ENCODE peak calls at places on chromosomes 5 and 9, in five cellular contexts. One of them, this sample, is unnamed.

GRCh38 chr5:62112689-62113220 is 193.3 kb upstream of the KIF2A start:
- DNase-seq in HepG2: no peak
- DNase-seq in GM12878: no peak
- DNase-seq in GM23338: no peak
- DNase-seq in K562: no peak
- DNase-seq in this sample: no peak

GRCh38 chr9:135228983-135229625 is 141.6 kb downstream of the OLFM1 start:
- DNase-seq in GM12878: no peak
- DNase-seq in HepG2: no peak
- DNase-seq in K562: no peak
- DNase-seq in GM23338: no peak
- DNase-seq in this sample: no peak

GRCh38 chr5:79685621-79686020 is 4.0 kb upstream of the CMYA5 start:
- DNase-seq in GM23338: no peak
- DNase-seq in GM12878: no peak
- DNase-seq in K562: no peak
- DNase-seq in HepG2: no peak
- DNase-seq in this sample: no peak

GRCh38 chr5:36457511-36458260 is 148.7 kb upstream of the SLC1A3 start:
- DNase-seq in GM12878: no peak
- DNase-seq in K562: no peak
- DNase-seq in GM23338: peak; percentile 30
- DNase-seq in HepG2: no peak
- DNase-seq in this sample: no peak

GRCh38 chr5:110055301-110055700 is 365.6 kb downstream of the MAN2A1 start:
- DNase-seq in K562: no peak
- DNase-seq in GM12878: no peak
- DNase-seq in HepG2: no peak
- DNase-seq in GM23338: no peak
- DNase-seq in this sample: no peak

GRCh38 chr5:15521349-15521937 is 21.5 kb downstream of the FBXL7 start:
- DNase-seq in GM12878: no peak
- DNase-seq in K562: no peak
- DNase-seq in GM23338: no peak
- DNase-seq in HepG2: no peak
- DNase-seq in this sample: no peak

GRCh38 chr9:72907421-72907820 is 45.4 kb downstream of the ALDH1A1 start:
- DNase-seq in GM12878: no peak
- DNase-seq in GM23338: no peak
- DNase-seq in K562: no peak
- DNase-seq in HepG2: no peak
- DNase-seq in this sample: no peak

GRCh38 chr9:81687521-81688261 is 1.7 kb downstream of the TLE1 start:
- DNase-seq in HepG2: peak; percentile 40
- DNase-seq in GM12878: no peak
- DNase-seq in K562: no peak
- DNase-seq in GM23338: peak; percentile 86
- DNase-seq in this sample: peak; percentile 24

GRCh38 chr5:126354857-126355731 is 68.1 kb upstream of the GRAMD2B start:
- DNase-seq in HepG2: no peak
- DNase-seq in GM23338: no peak
- DNase-seq in GM12878: no peak
- DNase-seq in K562: no peak
- DNase-seq in this sample: no peak

DNA sequence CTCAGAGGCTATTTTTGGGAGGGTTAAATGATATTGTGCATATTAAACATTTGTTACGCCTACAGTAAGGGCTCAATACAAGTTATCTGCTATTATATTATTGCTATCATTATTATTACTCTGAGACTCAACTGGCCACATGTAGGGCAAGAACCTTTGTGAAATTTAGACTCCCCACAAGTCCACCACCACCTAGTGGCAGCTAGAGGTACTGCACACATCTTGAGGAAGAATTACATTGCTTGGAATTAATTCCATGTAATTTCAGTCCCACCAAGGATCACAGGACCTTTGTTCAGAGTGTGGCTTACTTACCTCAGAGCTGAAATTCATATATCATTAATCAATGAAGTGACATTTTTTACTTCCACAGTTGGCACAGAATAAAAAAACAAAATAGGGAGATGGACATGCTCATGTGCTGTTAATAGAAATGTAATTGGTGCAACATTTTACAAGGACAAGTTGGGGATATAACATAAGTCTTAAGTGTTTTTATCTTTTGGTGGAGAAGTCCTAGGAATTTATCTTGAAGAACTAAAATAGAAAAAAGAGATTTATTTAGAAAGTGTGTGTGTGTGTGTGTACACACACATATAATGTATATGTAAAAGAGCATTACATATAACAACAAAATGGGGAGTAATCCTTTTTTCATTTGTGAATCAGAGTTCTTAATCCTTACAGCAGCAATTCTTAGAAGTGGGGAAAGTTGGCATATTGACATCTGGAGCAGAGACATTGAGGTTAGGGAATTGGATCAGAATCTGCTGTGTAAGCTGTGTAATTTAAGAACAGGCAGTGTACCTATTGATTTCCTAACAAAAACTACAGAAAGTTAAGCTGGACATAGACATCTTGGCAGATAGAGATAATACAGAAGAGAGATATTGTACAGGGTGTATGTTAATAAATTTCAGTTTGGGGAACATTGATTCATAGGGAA is 11.2 kb downstream of the MSANTD3 start:
- DNase-seq in GM23338: peak; percentile 90
- DNase-seq in GM12878: no peak
- DNase-seq in K562: peak; percentile 58
- DNase-seq in HepG2: peak; percentile 70
- DNase-seq in this sample: peak; percentile 81
- TF ChIP-seq JUNB in GM23338: no peak
- TF ChIP-seq JUNB in GM12878: no peak
- TF ChIP-seq JUNB in K562: no peak
- TF ChIP-seq JUNB in HepG2: no peak
- TF ChIP-seq JUNB in this sample: no peak

GRCh38 chr5:53819482-53819881 is 259.0 kb downstream of the NDUFS4 start:
- DNase-seq in HepG2: no peak
- DNase-seq in GM12878: no peak
- DNase-seq in K562: peak; percentile 50
- DNase-seq in GM23338: no peak
- DNase-seq in this sample: no peak

GRCh38 chr5:53814819-53815218 is 254.4 kb downstream of the NDUFS4 start:
- DNase-seq in K562: no peak
- DNase-seq in HepG2: no peak
- DNase-seq in GM23338: no peak
- DNase-seq in GM12878: no peak
- DNase-seq in this sample: no peak

GRCh38 chr5:53815471-53815870 is 255.0 kb downstream of the NDUFS4 start:
- DNase-seq in K562: no peak
- DNase-seq in GM23338: peak; percentile 47
- DNase-seq in GM12878: no peak
- DNase-seq in HepG2: no peak
- DNase-seq in this sample: no peak

GRCh38 chr5:53820119-53820801 is 259.8 kb downstream of the NDUFS4 start:
- DNase-seq in GM12878: peak; percentile 60
- DNase-seq in GM23338: no peak
- DNase-seq in K562: no peak
- DNase-seq in HepG2: no peak
- DNase-seq in this sample: no peak

DNA sequence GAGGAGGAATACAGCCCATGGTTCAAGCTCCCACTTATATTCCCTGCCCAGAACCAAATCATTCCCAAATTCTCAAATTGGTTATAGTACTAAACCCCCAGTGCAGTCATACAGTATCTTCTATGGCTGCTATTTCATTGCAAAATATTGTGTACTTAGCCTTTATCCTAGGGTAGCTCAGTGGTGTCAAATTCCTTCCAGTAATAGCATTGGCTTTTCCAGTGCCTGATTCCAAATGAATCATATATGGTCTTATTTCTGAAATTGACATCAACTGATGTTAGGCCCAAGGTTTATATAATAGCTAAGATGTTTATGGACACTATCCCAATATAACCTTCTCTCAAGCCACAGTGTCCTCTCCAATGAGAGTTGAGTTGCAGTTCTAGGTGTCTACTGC is 256.7 kb downstream of the NDUFS4 start:
- DNase-seq in GM12878: no peak
- DNase-seq in HepG2: no peak
- DNase-seq in K562: no peak
- DNase-seq in GM23338: no peak
- DNase-seq in this sample: no peak
- TF ChIP-seq JUNB in GM12878: no peak
- TF ChIP-seq JUNB in HepG2: no peak
- TF ChIP-seq JUNB in K562: no peak
- TF ChIP-seq JUNB in GM23338: no peak
- TF ChIP-seq JUNB in this sample: no peak

GRCh38 chr5:154331924-154332323 is 113.9 kb upstream of the SAP30L start:
- DNase-seq in HepG2: no peak
- DNase-seq in K562: no peak
- DNase-seq in GM12878: no peak
- DNase-seq in GM23338: no peak
- DNase-seq in this sample: no peak
- TF ChIP-seq JUNB in HepG2: no peak
- TF ChIP-seq JUNB in K562: no peak
- TF ChIP-seq JUNB in GM12878: no peak
- TF ChIP-seq JUNB in GM23338: no peak
- TF ChIP-seq JUNB in this sample: no peak

GRCh38 chr9:17319822-17320221 is 185.0 kb downstream of the CNTLN start:
- DNase-seq in K562: no peak
- DNase-seq in GM12878: no peak
- DNase-seq in HepG2: no peak
- DNase-seq in GM23338: no peak
- DNase-seq in this sample: no peak

GRCh38 chr9:17318821-17319320 is 184.0 kb downstream of the CNTLN start:
- DNase-seq in HepG2: no peak
- DNase-seq in GM12878: no peak
- DNase-seq in K562: no peak
- DNase-seq in GM23338: no peak
- DNase-seq in this sample: no peak

DNA sequence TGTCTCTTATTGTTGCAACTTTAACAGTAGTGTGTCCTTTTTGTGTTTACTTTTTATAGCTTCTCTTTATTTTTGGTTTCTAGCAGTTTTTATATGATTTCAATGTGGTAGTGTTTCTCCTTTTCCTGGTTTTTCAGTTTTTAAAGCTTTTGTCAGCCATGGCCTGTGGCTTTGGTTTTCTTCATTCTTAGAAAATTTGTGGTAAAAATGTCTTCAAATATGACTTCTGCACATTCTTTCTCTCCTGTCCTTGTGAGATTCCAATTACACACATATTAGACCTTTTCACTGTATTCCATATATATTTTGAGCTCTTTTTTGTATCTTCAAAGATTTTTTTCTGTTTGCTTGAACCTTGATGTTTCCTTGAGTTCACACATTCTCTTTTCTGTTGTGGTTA is 180.5 kb downstream of the CNTLN start:
- DNase-seq in K562: no peak
- DNase-seq in HepG2: no peak
- DNase-seq in GM12878: no peak
- DNase-seq in GM23338: no peak
- DNase-seq in this sample: no peak
- TF ChIP-seq JUNB in K562: no peak
- TF ChIP-seq JUNB in HepG2: no peak
- TF ChIP-seq JUNB in GM12878: no peak
- TF ChIP-seq JUNB in GM23338: no peak
- TF ChIP-seq JUNB in this sample: no peak

DNA sequence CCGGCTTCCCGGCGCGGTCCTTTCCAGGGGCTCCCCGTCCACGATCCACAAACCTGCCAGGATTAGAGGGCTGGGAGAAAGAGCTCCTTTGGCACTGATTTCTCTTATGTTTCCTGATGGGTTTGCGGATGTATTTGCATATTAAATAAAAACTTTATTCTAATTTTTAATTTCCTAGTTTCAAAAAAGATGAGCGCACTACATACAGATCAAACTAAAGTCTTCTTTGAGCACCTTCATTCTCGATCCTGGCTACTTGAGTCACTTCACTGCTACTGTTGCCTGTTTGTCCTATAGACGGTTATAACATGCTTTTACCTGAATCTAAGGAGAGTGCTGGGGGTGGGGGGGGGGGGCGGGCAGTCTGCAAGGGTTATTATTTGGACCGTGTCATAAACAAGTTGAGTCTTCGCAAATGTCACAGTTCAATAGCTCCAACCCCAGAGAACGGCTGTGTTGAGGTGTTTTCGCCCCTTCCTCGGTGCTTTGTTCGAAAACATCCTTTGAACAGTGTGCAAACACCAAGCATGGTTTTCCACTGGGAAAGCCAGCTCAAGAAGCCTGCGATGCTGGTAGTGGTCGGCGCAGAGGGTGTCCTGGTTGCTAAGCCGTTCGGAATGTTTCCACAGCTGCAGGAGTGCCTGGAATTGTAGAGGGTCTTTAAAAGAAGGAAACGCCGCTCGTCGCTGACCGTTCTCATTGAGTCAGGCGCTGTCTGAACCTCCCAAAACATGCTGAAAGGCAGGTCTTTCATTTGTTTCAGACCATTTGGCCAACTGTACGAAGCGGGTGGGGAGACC is 1.1 kb upstream of the STK10 start:
- DNase-seq in GM23338: peak; percentile 80
- DNase-seq in HepG2: no peak
- DNase-seq in GM12878: no peak
- DNase-seq in K562: no peak
- DNase-seq in this sample: no peak
- TF ChIP-seq JUNB in GM23338: no peak
- TF ChIP-seq JUNB in HepG2: no peak
- TF ChIP-seq JUNB in GM12878: no peak
- TF ChIP-seq JUNB in K562: no peak
- TF ChIP-seq JUNB in this sample: no peak

GRCh38 chr9:68949271-68950000 is 64.5 kb downstream of the PRKACG start:
- DNase-seq in HepG2: no peak
- DNase-seq in GM23338: no peak
- DNase-seq in GM12878: peak; percentile 45
- DNase-seq in K562: no peak
- DNase-seq in this sample: no peak
- TF ChIP-seq JUNB in HepG2: no peak
- TF ChIP-seq JUNB in GM23338: no peak
- TF ChIP-seq JUNB in GM12878: no peak
- TF ChIP-seq JUNB in K562: no peak
- TF ChIP-seq JUNB in this sample: no peak

GRCh38 chr5:167355370-167355769 is 936.1 kb upstream of the WWC1 start:
- DNase-seq in GM23338: peak; percentile 28
- DNase-seq in HepG2: no peak
- DNase-seq in GM12878: no peak
- DNase-seq in K562: no peak
- DNase-seq in this sample: no peak
- TF ChIP-seq JUNB in GM23338: no peak
- TF ChIP-seq JUNB in HepG2: no peak
- TF ChIP-seq JUNB in GM12878: no peak
- TF ChIP-seq JUNB in K562: no peak
- TF ChIP-seq JUNB in this sample: no peak

DNA sequence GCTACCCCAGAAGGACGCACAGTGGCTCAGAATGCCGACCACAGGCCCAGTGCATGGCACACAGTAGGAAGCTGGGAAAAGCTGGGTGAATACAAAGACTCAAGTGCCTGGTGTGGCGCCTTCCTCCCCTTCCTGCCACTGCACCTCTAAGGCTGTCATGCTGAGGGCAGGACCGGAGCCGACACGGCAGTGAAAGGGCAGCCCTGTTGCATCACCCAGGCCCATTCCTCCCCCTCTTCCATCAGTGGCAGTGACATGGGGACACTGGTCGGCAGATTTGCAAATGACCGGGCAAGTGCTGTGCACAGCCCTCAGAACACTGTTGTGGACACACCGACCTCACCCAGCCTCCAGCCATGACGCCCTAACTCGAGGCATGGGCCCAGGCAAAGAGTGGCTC is 84.0 kb downstream of the STK10 start:
- DNase-seq in HepG2: peak; percentile 30
- DNase-seq in GM12878: no peak
- DNase-seq in K562: no peak
- DNase-seq in GM23338: peak; percentile 37
- DNase-seq in this sample: no peak
- TF ChIP-seq JUNB in HepG2: no peak
- TF ChIP-seq JUNB in GM12878: no peak
- TF ChIP-seq JUNB in K562: no peak
- TF ChIP-seq JUNB in GM23338: no peak
- TF ChIP-seq JUNB in this sample: no peak